ENCODE peak calls at places on chromosomes 2 and 18, in ten cellular contexts. A is esophagus squamous epithelium; O is endothelial cell of umbilical vein; P is mesenchymal stem cell; C is IMR-90; D is CD4-positive, CD25-positive, alpha-beta regulatory T cell; J is lower lobe of right lung; R is aorta; W is ascending aorta; B is neural progenitor cell. E is an unnamed sample. For H3K4me1 and H3K9me3, the result is how much of the 10 kb centered on the place peaks cover.

GRCh38 chr2:218284106-218284811 is 8.0 kb downstream of the TMBIM1 start:
- DNase-seq in A (no peak), O (peak), P (peak), C (peak), D (peak), J (no peak), R (peak), W (peak), B (no peak), E (peak)

GRCh38 chr2:157746234-157746950 is 117.7 kb upstream of the ACVR1C start:
- DNase-seq in A (no peak), O (no peak), P (peak), C (peak), D (no peak), J (no peak), R (no peak), W (no peak), B (no peak), E (no peak)

GRCh38 chr2:212328129-212328528 is 210.5 kb downstream of the ERBB4 start:
- DNase-seq in A (no peak), O (no peak), P (peak), C (no peak), D (no peak), J (no peak), R (no peak), W (no peak), B (no peak), E (no peak)

GRCh38 chr2:6069354-6069753 is 377.2 kb downstream of the SOX11 start:
- DNase-seq in A (no peak), O (no peak), P (no peak), C (peak), D (no peak), J (no peak), R (no peak), W (no peak), B (peak), E (no peak)

GRCh38 chr2:197889041-197889440 is 84.6 kb downstream of the PLCL1 start:
- DNase-seq in A (no peak), O (peak), P (peak), C (peak), D (peak), J (no peak), R (no peak), W (no peak), B (peak), E (no peak)

GRCh38 chr2:149082781-149083180 is 44.3 kb downstream of the LYPD6B start:
- DNase-seq in A (no peak), O (no peak), P (no peak), C (no peak), D (no peak), J (no peak), R (no peak), W (no peak), B (peak), E (no peak)

GRCh38 chr2:67658820-67659219 is 261.7 kb downstream of the ETAA1 start:
- DNase-seq in A (no peak), O (no peak), P (no peak), C (no peak), D (no peak), J (no peak), R (no peak), W (no peak), B (no peak), E (no peak)

GRCh38 chr2:71071681-71072398 is 3.4 kb downstream of the NAGK start:
- DNase-seq in A (no peak), O (peak), P (no peak), C (no peak), D (peak), J (no peak), R (peak), W (no peak), B (no peak), E (peak)

GRCh38 chr18:50298443-50299284 is 11.2 kb upstream of the CXXC1 start:
- DNase-seq in A (no peak), O (no peak), P (no peak), C (no peak), D (no peak), J (no peak), R (no peak), W (no peak), B (no peak), E (no peak)

GRCh38 chr18:28065031-28065792 is 111.7 kb downstream of the CDH2 start:
- DNase-seq in A (no peak), O (peak), P (peak), C (peak), D (no peak), J (no peak), R (no peak), W (no peak), B (peak), E (no peak)

GRCh38 chr2:43129676-43130547 is 96.5 kb downstream of the ZFP36L2 start:
- DNase-seq in A (no peak), O (no peak), P (no peak), C (peak), D (no peak), J (peak), R (peak), W (peak), B (no peak), E (no peak)

GRCh38 chr2:144426981-144427479 is 92.9 kb downstream of the ZEB2 start:
- DNase-seq in A (no peak), O (peak), P (peak), C (peak), D (no peak), J (no peak), R (no peak), W (no peak), B (no peak), E (no peak)

GRCh38 chr2:127597046-127597983 is 48.6 kb upstream of the GPR17 start:
- DNase-seq in A (no peak), O (no peak), P (no peak), C (no peak), D (no peak), J (no peak), R (no peak), W (peak), B (no peak), E (no peak)

GRCh38 chr2:127598711-127599110 is 47.2 kb upstream of the GPR17 start:
- DNase-seq in A (no peak), O (no peak), P (no peak), C (no peak), D (no peak), J (no peak), R (no peak), W (no peak), B (no peak), E (no peak)

GRCh38 chr2:127596311-127597045 is 49.5 kb upstream of the GPR17 start:
- DNase-seq in A (no peak), O (no peak), P (no peak), C (no peak), D (no peak), J (no peak), R (no peak), W (peak), B (no peak), E (no peak)

GRCh38 chr2:127599211-127599610 is 46.7 kb upstream of the GPR17 start:
- DNase-seq in A (no peak), O (peak), P (no peak), C (peak), D (no peak), J (no peak), R (no peak), W (no peak), B (no peak), E (no peak)

DNA sequence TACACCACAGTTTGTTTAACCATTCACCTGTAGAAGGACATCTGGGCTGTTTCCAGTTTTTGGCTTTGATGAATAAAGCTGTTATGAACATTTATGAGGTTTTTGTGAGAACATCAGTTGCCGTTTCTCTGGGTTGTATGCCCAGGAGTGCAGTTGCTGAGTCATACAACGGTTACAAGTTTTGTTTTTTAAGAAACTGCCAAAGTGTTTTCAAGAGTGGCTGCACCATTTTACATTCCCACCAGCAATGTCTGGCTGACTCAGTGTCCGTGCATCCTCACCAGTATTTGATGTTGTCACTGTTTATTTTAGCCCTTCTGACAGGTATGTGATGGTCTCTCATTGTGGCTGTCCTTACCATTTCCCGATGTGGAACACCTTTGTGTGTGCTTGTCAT is 48.0 kb upstream of the GPR17 start:
- DNase-seq in A (no peak), O (no peak), P (peak), C (peak), D (peak), J (no peak), R (no peak), W (peak), B (no peak), E (no peak)
- H3K4me1 ChIP-seq in A (under half), O (under half), P (under half), C (under half), D (under half), J (under half), R (under half), W (under half), B (under half), E (under half)

GRCh38 chr2:52178845-52179244 is 1146.9 kb upstream of the NRXN1 start:
- DNase-seq in A (no peak), O (no peak), P (no peak), C (peak), D (no peak), J (no peak), R (no peak), W (no peak), B (no peak), E (no peak)

DNA sequence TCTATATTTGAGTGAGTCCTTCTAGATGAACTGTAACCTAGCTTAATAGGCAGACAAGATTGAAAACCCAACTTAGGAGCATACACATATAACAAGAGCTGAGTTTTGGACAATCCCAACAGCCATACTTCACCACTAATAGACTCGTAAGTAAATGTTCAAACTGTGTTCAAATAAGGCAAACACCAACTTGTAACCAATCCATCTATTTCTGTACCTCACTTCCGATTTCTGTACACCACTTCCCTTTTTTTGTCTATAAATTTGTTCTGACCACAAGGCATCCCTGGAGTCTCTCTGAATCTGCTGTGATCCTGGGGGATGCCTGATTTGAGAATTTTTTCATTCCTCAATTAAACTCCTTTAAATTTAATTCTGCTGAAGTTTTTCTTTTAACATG is 1149.1 kb upstream of the NRXN1 start:
- DNase-seq in A (no peak), O (no peak), P (no peak), C (no peak), D (no peak), J (no peak), R (no peak), W (no peak), B (no peak), E (no peak)
- H3K9me3 ChIP-seq in A (under half), O (under half), P (under half), C (under half), D (under half), J (under half), R (under half), W (under half), B (under half), E (under half)

GRCh38 chr2:111688501-111688900 is 195.5 kb downstream of the ANAPC1 start:
- DNase-seq in A (no peak), O (no peak), P (no peak), C (no peak), D (no peak), J (no peak), R (no peak), W (no peak), B (no peak), E (no peak)

GRCh38 chr2:111689899-111690298 is 194.1 kb downstream of the ANAPC1 start:
- DNase-seq in A (no peak), O (no peak), P (no peak), C (no peak), D (no peak), J (no peak), R (no peak), W (no peak), B (no peak), E (no peak)

GRCh38 chr2:111689174-111689573 is 194.8 kb downstream of the ANAPC1 start:
- DNase-seq in A (no peak), O (no peak), P (no peak), C (no peak), D (no peak), J (no peak), R (no peak), W (no peak), B (no peak), E (no peak)

GRCh38 chr2:111692311-111692710 is 191.7 kb downstream of the ANAPC1 start:
- DNase-seq in A (no peak), O (no peak), P (no peak), C (no peak), D (no peak), J (no peak), R (no peak), W (no peak), B (no peak), E (no peak)

DNA sequence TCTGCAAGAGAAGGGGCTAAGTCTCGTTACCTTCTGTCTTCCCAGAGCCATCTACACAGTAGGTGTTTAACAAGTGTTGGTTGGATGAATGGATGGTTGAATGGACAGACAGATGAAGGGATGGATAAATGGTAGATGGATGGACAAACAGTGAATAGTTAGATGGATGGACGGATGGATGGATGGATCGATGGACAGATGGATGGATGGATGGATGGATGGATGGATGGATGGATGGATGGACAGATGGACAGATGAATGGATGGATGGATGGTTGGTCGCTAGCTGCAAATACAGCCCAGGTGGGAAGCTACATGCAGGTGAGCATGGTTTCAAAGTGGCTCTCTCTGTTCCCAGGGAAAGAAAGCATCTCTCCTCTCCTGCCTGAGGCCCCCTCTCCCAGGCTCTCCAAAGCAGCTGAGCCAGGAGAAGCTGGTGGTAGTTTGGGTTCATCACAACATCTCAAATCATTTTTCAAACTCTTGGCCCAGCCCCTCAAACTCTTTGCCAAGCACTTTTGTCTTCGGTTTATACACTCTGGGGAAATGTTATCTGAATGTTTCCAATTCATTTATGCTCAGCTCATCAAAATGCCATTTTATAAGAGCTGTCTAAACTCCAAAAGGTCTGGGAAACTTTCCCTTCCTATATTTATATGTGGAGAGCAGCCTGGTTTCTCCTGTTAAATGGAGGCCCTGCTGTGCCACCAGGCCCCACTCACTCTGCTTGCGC is 192.7 kb downstream of the ANAPC1 start:
- DNase-seq in A (no peak), O (no peak), P (no peak), C (no peak), D (no peak), J (no peak), R (no peak), W (no peak), B (no peak), E (no peak)
- H3K4me1 ChIP-seq in A (under half), O (under half), P (under half), C (under half), D (under half), J (under half), R (under half), W (under half), B (under half), E (under half)

GRCh38 chr2:47744074-47744473 is 38.9 kb upstream of the MSH6 start:
- DNase-seq in A (no peak), O (no peak), P (no peak), C (no peak), D (no peak), J (no peak), R (no peak), W (no peak), B (no peak), E (no peak)

GRCh38 chr2:47751856-47752414 is 31.0 kb upstream of the MSH6 start:
- DNase-seq in A (no peak), O (no peak), P (peak), C (no peak), D (no peak), J (no peak), R (no peak), W (no peak), B (no peak), E (no peak)

DNA sequence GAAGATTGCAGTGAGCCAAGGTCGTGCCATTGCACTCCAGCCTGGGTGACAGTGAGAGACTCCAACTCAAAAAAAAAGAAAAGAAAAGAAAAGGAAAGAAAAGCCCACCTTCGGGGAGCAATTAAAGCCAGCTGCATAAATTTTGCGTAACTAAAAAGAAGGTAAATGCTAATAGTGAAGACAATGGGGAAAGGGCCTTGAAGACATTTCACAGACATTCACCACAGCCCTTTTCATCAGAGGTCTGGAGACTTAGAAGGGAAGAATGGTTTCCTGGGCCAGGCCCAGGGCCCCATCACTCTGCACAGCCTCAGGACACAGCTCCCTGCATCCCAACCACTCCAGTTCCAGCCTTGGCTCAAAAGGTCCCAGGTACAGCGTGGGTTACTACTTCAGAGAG is 35.1 kb upstream of the MSH6 start:
- DNase-seq in A (no peak), O (no peak), P (no peak), C (no peak), D (no peak), J (no peak), R (no peak), W (no peak), B (no peak), E (no peak)
- H3K9me3 ChIP-seq in A (under half), O (under half), P (under half), C (under half), D (under half), J (under half), R (under half), W (under half), B (under half), E (under half)

GRCh38 chr2:237885931-237886701 is 26.7 kb downstream of the RAMP1 start:
- DNase-seq in A (no peak), O (no peak), P (no peak), C (no peak), D (no peak), J (peak), R (peak), W (peak), B (no peak), E (no peak)
- H3K4me1 ChIP-seq in A (under half), O (under half), P (under half), C (under half), D (under half), J (under half), R (under half), W (under half), B (under half), E (under half)

DNA sequence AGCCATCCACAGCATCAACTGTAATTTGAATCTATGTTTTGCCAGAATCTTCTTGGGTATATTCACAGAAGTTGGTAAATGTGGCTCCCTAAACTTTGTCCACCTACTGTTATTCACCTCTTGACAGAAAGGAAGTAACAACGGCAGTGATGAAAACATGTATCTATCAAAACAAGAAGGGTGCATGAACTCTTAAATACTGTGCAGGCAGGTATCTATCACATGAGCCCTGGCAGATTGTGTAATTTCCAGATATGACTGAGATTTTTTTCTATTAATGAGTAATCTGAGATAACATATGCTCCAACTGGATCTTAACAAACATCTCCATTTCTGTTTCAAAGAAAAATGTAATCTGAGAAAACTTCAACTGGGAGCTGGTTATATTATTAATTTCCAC is 36.6 kb downstream of the SFT2D3 start:
- DNase-seq in A (no peak), O (no peak), P (no peak), C (peak), D (peak), J (no peak), R (no peak), W (no peak), B (no peak), E (no peak)
- H3K9me3 ChIP-seq in A (under half), O (under half), P (under half), C (under half), D (under half), J (under half), R (under half), W (under half), B (under half), E (under half)

GRCh38 chr2:3487028-3487425 is 32.3 kb downstream of the ADI1 start:
- DNase-seq in A (no peak), O (no peak), P (no peak), C (no peak), D (no peak), J (peak), R (no peak), W (peak), B (no peak), E (no peak)
- H3K4me1 ChIP-seq in A (under half), O (under half), P (under half), C (under half), D (under half), J (under half), R (under half), W (under half), B (under half), E (under half)

E was measured in CD8-positive, alpha-beta T cell.